ENCODE peak calls at places on chromosomes 12 and 14, in four cellular contexts. F is HepG2, A is K562, W is H1. Y is an unnamed sample.

GRCh38 chr14:21668377-21668776 is 5.2 kb downstream of the OR4E1 start:
- DNase-seq in F (peak; percentile 18), A (no peak), W (no peak), Y (no peak)

GRCh38 chr12:113214938-113215400 is 6.3 kb upstream of the TPCN1 start:
- DNase-seq in F (peak; percentile 81), A (no peak), W (no peak), Y (peak; percentile 80)

GRCh38 chr12:51329742-51330141 is 5.8 kb upstream of the BIN2 start:
- DNase-seq in F (no peak), A (no peak), W (no peak), Y (no peak)

GRCh38 chr14:23910081-23910875 is 43.3 kb upstream of the DHRS4 start:
- DNase-seq in F (peak; percentile 81), A (peak; percentile 56), W (peak; percentile 92), Y (no peak)

GRCh38 chr12:130856088-130856487 is 15.8 kb upstream of the RAN start:
- DNase-seq in F (no peak), A (no peak), W (no peak), Y (no peak)

GRCh38 chr14:68501171-68501570 is 291.7 kb downstream of the ZFP36L1 start:
- DNase-seq in F (no peak), A (no peak), W (no peak), Y (no peak)

GRCh38 chr14:103496776-103497175 is 25.9 kb downstream of the CKB start:
- DNase-seq in F (no peak), A (no peak), W (no peak), Y (no peak)

GRCh38 chr12:5783274-5783920 is 161.7 kb downstream of the ANO2 start:
- DNase-seq in F (no peak), A (no peak), W (peak; percentile 14), Y (no peak)

GRCh38 chr14:54627718-54628345 is 60.9 kb downstream of the SAMD4A start:
- DNase-seq in F (no peak), A (no peak), W (no peak), Y (peak; percentile 57)

GRCh38 chr14:95444132-95445129 is 72.0 kb downstream of the SYNE3 start:
- DNase-seq in F (peak; percentile 81), A (no peak), W (no peak), Y (no peak)

GRCh38 chr12:25533150-25533549 is 19.9 kb downstream of the LMNTD1 start:
- DNase-seq in F (no peak), A (no peak), W (no peak), Y (no peak)

GRCh38 chr14:101187017-101187815 is 283.7 kb upstream of the RTL1 start:
- DNase-seq in F (no peak), A (no peak), W (no peak), Y (no peak)

GRCh38 chr12:38258411-38258810 is 58.2 kb upstream of the ALG10B start:
- DNase-seq in F (no peak), A (no peak), W (no peak), Y (no peak)

GRCh38 chr14:34098045-34098984 is 147.4 kb upstream of the EGLN3 start:
- DNase-seq in F (peak; percentile 68), A (peak; percentile 52), W (peak; percentile 47), Y (peak; percentile 36)

GRCh38 chr12:122106891-122107660 is 28.5 kb downstream of the MLXIP start:
- DNase-seq in F (no peak), A (no peak), W (no peak), Y (no peak)

GRCh38 chr14:89186850-89187376 is 230.1 kb downstream of the FOXN3 start:
- DNase-seq in F (no peak), A (no peak), W (no peak), Y (no peak)

GRCh38 chr12:127108360-127109215 is 1158.4 kb upstream of the TMEM132C start:
- DNase-seq in F (peak; percentile 15), A (peak; percentile 65), W (peak; percentile 64), Y (no peak)

GRCh38 chr12:12172106-12172511 is 94.7 kb downstream of the LRP6 start:
- DNase-seq in F (no peak), A (no peak), W (no peak), Y (peak; percentile 90)

GRCh38 chr14:36746907-36747306 is 85.2 kb downstream of the PAX9 start:
- DNase-seq in F (no peak), A (no peak), W (no peak), Y (no peak)

GRCh38 chr12:104011265-104011664 is 38.7 kb downstream of the GLT8D2 start:
- DNase-seq in F (no peak), A (no peak), W (no peak), Y (no peak)

GRCh38 chr14:23801766-23802165 is 151.8 kb upstream of the DHRS4 start:
- DNase-seq in F (no peak), A (no peak), W (no peak), Y (no peak)

GRCh38 chr14:59360923-59361794 is 104.0 kb downstream of the GPR135 start:
- DNase-seq in F (peak; percentile 59), A (peak; percentile 30), W (no peak), Y (no peak)

GRCh38 chr12:103470664-103471063 is 25.1 kb downstream of the C12orf42 start:
- DNase-seq in F (no peak), A (no peak), W (no peak), Y (no peak)

GRCh38 chr14:96205059-96205993 is 687 bp downstream of the BDKRB2 start:
- DNase-seq in F (no peak), A (no peak), W (no peak), Y (no peak)

GRCh38 chr12:11779286-11779685 is 129.8 kb downstream of the ETV6 start:
- DNase-seq in F (no peak), A (no peak), W (no peak), Y (peak; percentile 62)

GRCh38 chr14:68815288-68816182 is 22.7 kb upstream of the ZFP36L1 start:
- DNase-seq in F (no peak), A (no peak), W (no peak), Y (no peak)

GRCh38 chr12:48788852-48789775 is at the start of gene ADCY6:
- DNase-seq in F (peak; percentile 67), A (peak; percentile 56), W (peak; percentile 86), Y (no peak)

GRCh38 chr12:13071305-13072280 is 27.4 kb downstream of the FAM234B start:
- DNase-seq in F (no peak), A (no peak), W (no peak), Y (no peak)

GRCh38 chr12:6605425-6606330 is 1.5 kb downstream of the CHD4 start:
- DNase-seq in F (no peak), A (no peak), W (peak; percentile 63), Y (no peak)

GRCh38 chr14:65462411-65462810 is 49.9 kb downstream of the FUT8 start:
- DNase-seq in F (no peak), A (no peak), W (no peak), Y (peak; percentile 85)

GRCh38 chr14:50677527-50678063 is 9.5 kb upstream of the SAV1 start:
- DNase-seq in F (peak; percentile 1), A (no peak), W (no peak), Y (peak; percentile 61)

GRCh38 chr12:78863482-78864427 is 819 bp upstream of the SYT1 start:
- DNase-seq in F (no peak), A (no peak), W (peak; percentile 86), Y (no peak)

GRCh38 chr14:100536721-100537700 is 50.2 kb downstream of the BEGAIN start:
- DNase-seq in F (no peak), A (no peak), W (peak; percentile 45), Y (no peak)

GRCh38 chr12:32140867-32141266 is 34.2 kb downstream of the BICD1 start:
- DNase-seq in F (no peak), A (no peak), W (no peak), Y (no peak)

GRCh38 chr12:129097451-129097850 is 244.2 kb downstream of the GLT1D1 start:
- DNase-seq in F (no peak), A (no peak), W (no peak), Y (no peak)

GRCh38 chr12:129101404-129101803 is 248.1 kb downstream of the GLT1D1 start:
- DNase-seq in F (no peak), A (no peak), W (no peak), Y (no peak)

GRCh38 chr12:129096968-129097367 is 243.7 kb downstream of the GLT1D1 start:
- DNase-seq in F (no peak), A (no peak), W (no peak), Y (no peak)

DNA sequence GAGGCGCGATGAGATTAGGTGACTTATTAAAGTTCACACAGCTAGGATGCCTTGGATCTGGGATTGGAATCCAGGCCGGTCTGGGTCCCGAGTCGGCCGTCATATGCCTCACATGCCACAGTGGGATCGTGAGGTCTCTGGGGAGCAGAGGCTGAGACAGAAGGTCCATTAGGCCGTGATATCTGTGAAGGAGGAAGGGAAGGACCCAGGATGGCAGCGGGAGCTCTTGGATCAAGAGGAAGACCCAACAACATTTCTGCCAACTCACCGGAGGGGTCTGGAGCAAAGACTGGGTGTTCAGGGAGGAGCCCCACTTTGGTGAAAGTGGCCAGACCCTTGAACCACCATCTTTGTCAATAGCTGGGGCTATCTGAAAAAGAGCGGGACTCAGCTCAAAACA is 242.9 kb downstream of the GLT1D1 start:
- DNase-seq in F (no peak), A (no peak), W (no peak), Y (no peak)
- TF ChIP-seq CREB1 in F (no peak), A (no peak), W (no peak), Y (no peak)

DNA sequence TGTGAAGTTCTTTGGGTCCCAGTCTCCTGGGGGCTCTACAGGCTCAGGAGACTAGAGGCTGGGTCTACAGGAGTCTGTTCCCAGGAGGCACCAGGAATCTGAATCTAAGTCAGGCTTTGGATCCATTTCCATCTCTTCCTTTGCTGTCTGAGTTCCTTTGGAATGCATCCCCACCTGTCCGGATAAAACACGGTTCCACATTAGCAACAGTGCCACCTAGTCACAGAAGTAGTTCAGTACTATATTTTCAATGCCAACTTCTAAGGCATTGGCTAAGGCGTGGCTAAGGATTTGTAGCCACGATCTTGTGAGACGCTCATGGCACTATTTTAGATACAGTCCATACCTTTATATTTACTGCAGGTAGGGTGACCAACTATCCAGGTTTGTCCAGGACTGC is 15.1 kb downstream of the ZC2HC1C start:
- DNase-seq in F (no peak), A (no peak), W (no peak), Y (no peak)
- TF ChIP-seq HDAC2 in F (no peak), A (no peak), W (no peak), Y (no peak)

DNA sequence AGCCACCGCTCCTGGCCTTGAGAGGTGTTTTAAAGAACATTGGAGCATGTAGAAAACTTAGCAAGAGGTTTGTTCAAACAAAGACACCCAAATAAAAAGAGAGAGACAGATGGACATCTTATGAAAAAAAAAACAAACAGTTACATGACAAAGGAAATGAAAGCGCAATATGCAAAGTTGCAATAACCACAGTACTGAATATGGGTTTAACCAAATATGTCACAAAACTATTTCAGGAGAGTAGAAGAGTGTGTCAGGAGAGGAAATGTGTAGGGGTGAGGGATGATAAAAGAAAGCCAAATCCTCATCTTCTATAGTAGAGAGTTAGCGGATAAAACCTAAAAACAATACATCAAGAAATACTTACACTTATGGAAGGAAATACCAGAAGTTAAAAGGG is 98.4 kb downstream of the GTF2A1 start:
- DNase-seq in F (no peak), A (no peak), W (no peak), Y (peak; percentile 53)
- H3K4me2 ChIP-seq in F (no peak overlapping the region), A (no peak overlapping the region), W (no peak overlapping the region), Y (peak overlapping the region; percentile 48)

DNA sequence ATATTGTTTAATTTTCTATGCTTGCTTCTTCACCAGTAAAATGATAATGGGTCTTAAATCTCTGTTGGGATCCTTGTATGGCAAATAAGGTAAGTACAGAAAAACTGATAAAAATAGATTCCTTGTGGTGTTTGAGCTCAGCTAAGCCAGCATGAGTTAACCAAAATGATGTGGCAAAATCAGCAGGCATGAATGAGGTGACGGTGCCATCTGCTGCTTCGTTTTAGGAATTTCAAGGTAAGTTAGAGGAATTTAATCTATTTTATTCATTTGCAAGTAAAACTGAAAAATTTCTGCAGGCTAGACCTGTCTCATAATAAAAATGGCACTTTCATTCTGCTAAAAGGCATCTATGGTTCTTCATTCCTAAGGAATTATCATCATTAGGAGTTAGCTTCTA is 10.0 kb upstream of the CLEC7A start:
- DNase-seq in F (peak; percentile 35), A (no peak), W (no peak), Y (peak; percentile 48)
- TF ChIP-seq CREB1 in F (no peak), A (no peak), W (no peak), Y (no peak)

GRCh38 chr14:94119071-94119470 is 8.5 kb downstream of the IFI27 start:
- DNase-seq in F (no peak), A (no peak), W (no peak), Y (no peak)
- TF ChIP-seq HDAC2 in F (no peak), A (no peak), W (no peak), Y (no peak)